ENCODE peak calls at places on chromosome 19, in six cellular contexts. K is PC-3, Z is A673, A is WERI-Rb-1, W is left lung, Y is colonic mucosa. X is an unnamed sample.
A peak's percentile ranks its signal among the peaks of the same experiment; 100 is the strongest.

GRCh38 chr19:18736415-18737336 is 53.2 kb downstream of the CRTC1 start:
- DNase-seq in K (no peak), Z (no peak), A (peak; percentile 39), W (peak; percentile 59), Y (peak; percentile 62), X (no peak)

GRCh38 chr19:5480427-5480836 is 25.2 kb downstream of the ZNRF4 start:
- DNase-seq in K (peak; percentile 44), Z (peak; percentile 56), A (peak; percentile 47), W (no peak), Y (peak; percentile 27), X (no peak)

GRCh38 chr19:2176336-2176994 is 12.7 kb downstream of the DOT1L start:
- DNase-seq in K (peak; percentile 70), Z (no peak), A (no peak), W (peak; percentile 64), Y (no peak), X (no peak)

GRCh38 chr19:19459707-19460251 is 54.3 kb downstream of the GATAD2A start:
- DNase-seq in K (peak; percentile 79), Z (peak; percentile 82), A (no peak), W (peak; percentile 58), Y (no peak), X (peak; percentile 57)

GRCh38 chr19:24141612-24142011 is 54.6 kb downstream of the ZNF254 start:
- DNase-seq in K (no peak), Z (no peak), A (no peak), W (no peak), Y (no peak), X (no peak)

GRCh38 chr19:2610637-2611482 is 91.6 kb downstream of the GNG7 start:
- DNase-seq in K (peak; percentile 88), Z (peak; percentile 88), A (peak; percentile 92), W (peak; percentile 94), Y (peak; percentile 96), X (peak; percentile 93)

GRCh38 chr19:41813911-41814310 is 17.5 kb downstream of the CEACAM3 start:
- DNase-seq in K (no peak), Z (no peak), A (peak; percentile 66), W (no peak), Y (no peak), X (no peak)

GRCh38 chr19:44615529-44616247 is 2.3 kb downstream of the IGSF23 start:
- DNase-seq in K (no peak), Z (no peak), A (no peak), W (no peak), Y (no peak), X (no peak)

GRCh38 chr19:46784262-46785053 is 3.9 kb downstream of the SLC1A5 start:
- DNase-seq in K (peak; percentile 80), Z (peak; percentile 95), A (peak; percentile 78), W (peak; percentile 88), Y (peak; percentile 92), X (peak; percentile 25)

GRCh38 chr19:13104848-13105646 is 2.4 kb upstream of the LYL1 start:
- DNase-seq in K (no peak), Z (no peak), A (no peak), W (no peak), Y (no peak), X (no peak)
- H3K27ac ChIP-seq in K (no peak overlapping the region), Z (no peak overlapping the region), A (no peak overlapping the region), W (peak overlapping the region; percentile 98), Y (peak overlapping the region; percentile 62), X (peak overlapping the region; percentile 60)

DNA sequence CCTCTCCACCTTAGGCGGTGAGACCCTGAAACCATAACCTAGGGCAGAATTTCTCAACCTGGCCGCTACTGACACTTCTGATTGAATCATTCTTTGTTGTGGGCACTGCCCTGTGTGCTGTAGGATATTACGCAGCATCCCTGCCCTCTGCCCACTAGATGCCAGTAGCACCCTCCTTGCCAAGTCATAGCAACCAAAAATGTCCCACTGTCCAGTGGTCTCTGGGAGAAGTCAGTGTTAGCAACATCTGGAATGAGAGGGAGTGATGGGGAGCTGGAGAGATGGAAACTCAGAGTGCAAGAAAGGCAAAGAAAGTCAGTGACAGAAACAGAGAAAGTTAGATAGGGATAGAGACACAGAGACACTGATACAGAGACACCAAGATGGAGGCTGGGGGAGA is 13.6 kb downstream of the KLK4 start:
- DNase-seq in K (peak; percentile 48), Z (no peak), A (no peak), W (no peak), Y (no peak), X (no peak)
- H3K9me3 ChIP-seq in K (no peaks in the 10 kb centered on the region), Z (no peaks in the 10 kb centered on the region), A (peaks cover 12% of the 10 kb centered on the region), W (no peaks in the 10 kb centered on the region), Y (no peaks in the 10 kb centered on the region), X (no peaks in the 10 kb centered on the region)

DNA sequence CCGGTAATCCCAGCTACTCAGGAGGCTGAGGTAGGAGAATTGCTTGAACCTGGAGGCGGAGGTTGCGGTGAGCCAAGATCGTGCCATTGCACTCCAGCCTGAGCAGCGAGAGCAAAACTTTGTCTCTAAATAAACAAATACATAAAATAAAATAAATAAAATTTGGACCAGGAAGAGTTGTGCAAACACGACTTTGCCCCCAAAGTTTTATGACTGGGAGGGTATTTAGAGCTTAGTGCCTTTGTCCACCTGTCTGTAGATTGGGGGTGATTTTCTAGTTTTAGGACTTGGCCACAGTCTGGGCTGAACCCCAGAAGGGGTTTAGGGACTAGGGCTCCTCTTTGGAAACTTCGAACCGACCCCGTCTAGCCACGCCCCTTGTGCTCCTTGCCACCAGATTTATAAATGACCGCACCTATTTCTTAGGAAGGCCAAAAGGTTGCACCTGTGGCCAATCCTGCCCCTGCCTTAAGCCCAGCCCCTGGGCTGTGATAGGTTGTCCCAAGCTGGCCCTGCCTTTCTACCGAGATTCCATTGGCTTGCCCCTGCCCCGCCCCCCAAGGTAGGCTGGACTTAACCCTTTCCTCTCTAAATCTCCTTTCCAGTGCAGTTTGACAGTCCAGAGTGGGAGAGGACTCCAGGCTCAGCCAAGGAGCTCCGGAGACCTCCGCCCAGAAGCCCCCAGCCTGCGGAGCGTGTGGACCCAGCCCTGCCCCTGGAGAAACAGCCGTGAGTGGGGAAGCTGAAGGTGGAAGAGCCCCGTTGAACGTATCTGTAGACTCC is 5.3 kb downstream of the SHD start:
- DNase-seq in K (peak; percentile 48), Z (peak; percentile 60), A (peak; percentile 39), W (no peak), Y (peak; percentile 92), X (no peak)
- H3K27ac ChIP-seq in K (no peak overlapping the region), Z (no peak overlapping the region), A (no peak overlapping the region), W (no peak overlapping the region), Y (peak overlapping the region; percentile 74), X (no peak overlapping the region)

GRCh38 chr19:22257916-22258315 is 28.3 kb upstream of the ZNF729 start:
- DNase-seq in K (no peak), Z (no peak), A (no peak), W (no peak), Y (no peak), X (no peak)

GRCh38 chr19:22257381-22257780 is 28.9 kb upstream of the ZNF729 start:
- DNase-seq in K (peak; percentile 4), Z (no peak), A (no peak), W (no peak), Y (no peak), X (no peak)

GRCh38 chr19:22261596-22261995 is 24.6 kb upstream of the ZNF729 start:
- DNase-seq in K (no peak), Z (no peak), A (no peak), W (no peak), Y (no peak), X (no peak)

GRCh38 chr19:22263121-22263520 is 23.1 kb upstream of the ZNF729 start:
- DNase-seq in K (no peak), Z (no peak), A (no peak), W (no peak), Y (no peak), X (no peak)

DNA sequence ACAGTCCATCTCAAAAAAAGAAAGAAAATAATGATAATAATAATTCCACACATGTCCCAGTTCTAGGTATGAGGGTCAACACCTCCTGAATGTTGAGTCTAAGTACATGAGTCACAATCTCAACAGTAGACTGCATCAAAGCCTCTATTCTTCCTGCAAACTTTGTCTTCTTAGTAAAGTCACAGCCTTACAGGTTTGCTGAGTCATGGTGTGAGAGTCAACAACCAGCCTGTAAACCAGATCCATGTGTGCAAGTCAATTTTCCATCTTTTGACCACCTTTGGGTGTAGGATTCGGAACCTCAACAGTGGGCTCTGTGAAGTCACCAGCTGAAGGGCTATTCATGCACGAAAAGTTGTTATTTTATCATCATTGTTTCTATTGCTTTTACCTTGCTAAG is 25.7 kb upstream of the ZNF729 start:
- DNase-seq in K (peak; percentile 7), Z (no peak), A (no peak), W (no peak), Y (no peak), X (no peak)
- H3K9me3 ChIP-seq in K (peaks cover 23% of the 10 kb centered on the region), Z (peaks cover 25% of the 10 kb centered on the region), A (no peaks in the 10 kb centered on the region), W (no peaks in the 10 kb centered on the region), Y (no peaks in the 10 kb centered on the region), X (no peaks in the 10 kb centered on the region)

GRCh38 chr19:17294051-17294891 is 9.0 kb downstream of the ABHD8 start:
- DNase-seq in K (no peak), Z (no peak), A (peak; percentile 49), W (no peak), Y (peak; percentile 62), X (no peak)

GRCh38 chr19:17293605-17294004 is 9.6 kb downstream of the ABHD8 start:
- DNase-seq in K (no peak), Z (no peak), A (no peak), W (no peak), Y (no peak), X (no peak)

GRCh38 chr19:17300992-17301585 is 2.1 kb downstream of the ABHD8 start:
- DNase-seq in K (no peak), Z (no peak), A (no peak), W (no peak), Y (no peak), X (no peak)

GRCh38 chr19:17296278-17296677 is 6.9 kb downstream of the ABHD8 start:
- DNase-seq in K (peak; percentile 76), Z (no peak), A (no peak), W (no peak), Y (no peak), X (no peak)

GRCh38 chr19:17296976-17297375 is 6.2 kb downstream of the ABHD8 start:
- DNase-seq in K (peak; percentile 56), Z (no peak), A (no peak), W (no peak), Y (no peak), X (no peak)
- H3K27ac ChIP-seq in K (no peak overlapping the region), Z (no peak overlapping the region), A (no peak overlapping the region), W (no peak overlapping the region), Y (no peak overlapping the region), X (no peak overlapping the region)

GRCh38 chr19:21264416-21264815 is 64.8 kb downstream of the ZNF708 start:
- DNase-seq in K (no peak), Z (no peak), A (no peak), W (no peak), Y (no peak), X (no peak)

GRCh38 chr19:21264891-21265290 is 64.3 kb downstream of the ZNF708 start:
- DNase-seq in K (no peak), Z (no peak), A (no peak), W (no peak), Y (no peak), X (no peak)

GRCh38 chr19:21256722-21257121 is 72.5 kb downstream of the ZNF708 start:
- DNase-seq in K (no peak), Z (peak; percentile 1), A (peak; percentile 22), W (no peak), Y (no peak), X (no peak)

DNA sequence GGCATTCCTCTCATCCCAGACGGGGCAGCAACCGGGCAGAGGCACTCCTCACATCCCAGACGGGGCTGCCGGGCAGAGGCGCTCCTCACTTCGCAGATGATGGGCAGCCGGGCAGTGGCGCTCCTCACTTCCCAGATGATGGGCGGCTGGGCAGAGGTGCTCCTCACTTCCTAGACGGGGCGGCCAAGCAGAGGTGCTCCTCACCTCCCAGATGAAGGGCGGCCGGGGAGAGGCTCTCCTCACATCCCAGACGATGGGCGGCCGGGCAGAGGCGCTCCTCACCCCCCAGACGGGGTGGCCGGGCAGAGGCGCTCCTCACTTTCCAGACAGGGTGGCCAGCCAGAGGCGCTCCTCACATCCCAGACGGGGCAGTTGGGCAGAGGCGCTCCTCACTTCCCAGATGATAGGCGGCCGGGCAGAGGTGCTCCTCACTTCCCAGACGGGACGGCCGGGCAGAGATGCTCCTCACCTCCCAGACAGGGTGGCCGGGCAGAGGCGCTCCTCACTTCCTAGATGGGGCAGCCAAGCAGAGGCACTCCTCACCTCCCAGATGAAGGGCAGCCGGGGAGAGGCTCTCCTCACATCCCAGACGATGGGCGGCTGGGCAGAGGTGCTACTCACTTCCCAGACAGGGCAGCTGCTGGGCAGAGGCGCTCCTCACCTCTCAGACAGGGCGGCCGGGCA is 68.9 kb downstream of the ZNF708 start:
- DNase-seq in K (no peak), Z (no peak), A (no peak), W (no peak), Y (no peak), X (no peak)
- H3K9me3 ChIP-seq in K (no peaks in the 10 kb centered on the region), Z (no peaks in the 10 kb centered on the region), A (peaks cover 17% of the 10 kb centered on the region), W (no peaks in the 10 kb centered on the region), Y (no peaks in the 10 kb centered on the region), X (no peaks in the 10 kb centered on the region)